ENCODE peak calls at places on chromosomes 1 and 21, in six cellular contexts. Y is PC-9, I is breast epithelium, M is stomach, C is Peyer's patch, O is MG63. V is an unnamed sample.

GRCh38 chr1:41862411-41863221 is 56.1 kb downstream of the HIVEP3 start:
- DNase-seq in Y (peak; percentile 74), I (no peak), M (no peak), C (no peak), O (peak; percentile 51), V (no peak)

GRCh38 chr1:236759252-236759859 is 35.7 kb upstream of the MTR start:
- DNase-seq in Y (no peak), I (no peak), M (no peak), C (no peak), O (no peak), V (no peak)

GRCh38 chr21:40719615-40720014 is 127.3 kb downstream of the DSCAM start:
- DNase-seq in Y (no peak), I (no peak), M (no peak), C (no peak), O (no peak), V (no peak)

GRCh38 chr1:231855395-231855794 is 228.8 kb downstream of the DISC1 start:
- DNase-seq in Y (no peak), I (no peak), M (no peak), C (no peak), O (no peak), V (no peak)

GRCh38 chr21:43287111-43287973 is 118.5 kb downstream of the CRYAA start:
- DNase-seq in Y (peak; percentile 67), I (no peak), M (peak; percentile 44), C (no peak), O (no peak), V (no peak)

GRCh38 chr1:242005866-242006565 is 7.1 kb upstream of the MAP1LC3C start:
- DNase-seq in Y (peak; percentile 43), I (no peak), M (no peak), C (no peak), O (peak; percentile 28), V (no peak)

GRCh38 chr1:235018161-235018560 is 110.5 kb downstream of the TOMM20 start:
- DNase-seq in Y (peak; percentile 87), I (peak; percentile 81), M (no peak), C (peak; percentile 47), O (peak; percentile 98), V (no peak)

GRCh38 chr1:115412286-115412685 is 74.2 kb upstream of the NGF start:
- DNase-seq in Y (no peak), I (no peak), M (no peak), C (no peak), O (no peak), V (no peak)

GRCh38 chr1:216553040-216553439 is 129.8 kb upstream of the USH2A start:
- DNase-seq in Y (no peak), I (no peak), M (no peak), C (no peak), O (no peak), V (no peak)

GRCh38 chr21:37645848-37646247 is 270.4 kb downstream of the KCNJ6 start:
- DNase-seq in Y (no peak), I (no peak), M (no peak), C (no peak), O (no peak), V (no peak)

GRCh38 chr1:63917571-63918394 is 144.0 kb downstream of the ROR1 start:
- DNase-seq in Y (no peak), I (no peak), M (no peak), C (no peak), O (no peak), V (no peak)

GRCh38 chr1:66137235-66137634 is 344.5 kb downstream of the PDE4B start:
- DNase-seq in Y (no peak), I (no peak), M (no peak), C (no peak), O (no peak), V (no peak)

GRCh38 chr21:15566692-15567091 is 163.1 kb upstream of the USP25 start:
- DNase-seq in Y (no peak), I (no peak), M (no peak), C (no peak), O (no peak), V (no peak)

GRCh38 chr1:21229246-21230000 is 52.7 kb upstream of the EIF4G3 start:
- DNase-seq in Y (no peak), I (no peak), M (no peak), C (no peak), O (peak; percentile 38), V (no peak)

GRCh38 chr1:171286032-171286705 is 27.8 kb upstream of the FMO4 start:
- DNase-seq in Y (no peak), I (no peak), M (no peak), C (no peak), O (no peak), V (no peak)

GRCh38 chr1:69129538-69129937 is 438.2 kb upstream of the LRRC7 start:
- DNase-seq in Y (no peak), I (no peak), M (no peak), C (no peak), O (no peak), V (no peak)

GRCh38 chr1:203186446-203187305 is at the start of gene CHI3L1:
- DNase-seq in Y (no peak), I (no peak), M (no peak), C (no peak), O (peak; percentile 61), V (no peak)

GRCh38 chr1:7422081-7422480 is 349.0 kb upstream of the VAMP3 start:
- DNase-seq in Y (no peak), I (peak; percentile 40), M (peak; percentile 4), C (peak; percentile 24), O (no peak), V (no peak)

GRCh38 chr1:115282825-115283224 is 55.2 kb downstream of the NGF start:
- DNase-seq in Y (no peak), I (no peak), M (peak; percentile 26), C (peak; percentile 50), O (no peak), V (peak; percentile 28)

DNA sequence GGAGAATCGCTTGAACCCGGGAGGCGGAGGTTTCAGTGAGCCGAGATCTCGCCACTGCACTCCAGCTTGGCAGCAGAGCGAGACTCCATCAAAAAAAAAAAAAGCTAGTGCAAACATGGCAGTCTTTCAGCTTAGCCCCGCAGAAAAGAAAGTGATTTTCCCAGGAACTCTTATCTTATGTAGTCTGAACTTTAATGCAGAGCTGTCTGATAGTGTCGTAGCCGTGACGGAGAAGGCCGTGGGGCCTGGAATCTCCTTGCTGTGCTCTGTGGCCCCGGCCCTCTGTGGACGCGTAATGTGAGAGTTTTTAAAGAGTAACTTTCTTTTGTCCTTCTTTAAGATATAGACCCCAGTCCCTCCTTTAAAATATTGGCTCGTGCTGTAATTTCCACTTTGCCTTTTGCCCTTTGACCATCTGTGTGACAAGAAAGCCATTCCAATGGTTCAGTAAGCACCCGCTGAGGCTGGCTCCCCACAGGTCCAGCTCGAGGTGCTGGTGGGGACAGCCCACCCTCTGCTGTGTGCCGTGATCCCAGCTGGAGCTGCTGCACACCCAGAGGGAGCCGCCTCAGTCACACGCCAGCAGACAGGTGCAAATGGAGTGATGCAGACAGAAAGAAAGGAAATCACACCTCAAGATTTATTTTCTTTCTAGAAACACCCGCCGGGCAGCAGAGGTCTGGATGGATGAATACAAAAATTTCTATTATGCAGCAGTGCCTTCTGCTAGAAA is 164.0 kb downstream of the PGBD5 start:
- DNase-seq in Y (no peak), I (peak; percentile 20), M (no peak), C (no peak), O (no peak), V (no peak)
- H3K36me3 ChIP-seq in Y (no peaks in the 10 kb centered on the region), I (peaks cover 10% of the 10 kb centered on the region), M (peaks cover 73% of the 10 kb centered on the region), C (no peaks in the 10 kb centered on the region), O (peaks cover 62% of the 10 kb centered on the region), V (no peaks in the 10 kb centered on the region)

DNA sequence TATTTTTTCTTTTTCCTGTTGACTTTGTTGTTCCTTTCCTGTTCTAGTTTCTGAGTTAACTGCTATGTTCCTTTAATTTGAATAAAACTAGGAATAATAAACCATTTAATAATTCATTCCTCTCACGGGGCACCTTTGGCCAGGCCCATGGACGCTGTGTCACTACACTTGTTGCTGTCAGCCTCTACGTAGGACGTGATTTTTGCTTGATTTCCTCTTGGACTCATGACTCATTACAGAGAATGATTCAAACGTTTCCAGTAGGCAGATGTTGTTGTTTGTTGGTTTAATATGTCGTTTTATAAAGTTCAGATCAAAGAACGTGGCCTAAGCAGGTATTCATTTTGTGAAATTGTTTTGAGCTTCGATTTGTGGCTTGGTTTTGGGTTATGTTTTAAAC is 9.1 kb upstream of the SLC19A1 start:
- DNase-seq in Y (no peak), I (no peak), M (no peak), C (peak; percentile 76), O (peak; percentile 51), V (no peak)
- H3K4me3 ChIP-seq in Y (no peak overlapping the region), I (no peak overlapping the region), M (no peak overlapping the region), C (no peak overlapping the region), O (no peak overlapping the region), V (no peak overlapping the region)

GRCh38 chr21:44946254-44947041 is 6.6 kb downstream of the SLX9 start:
- DNase-seq in Y (no peak), I (peak; percentile 41), M (no peak), C (no peak), O (no peak), V (no peak)
- H3K36me3 ChIP-seq in Y (no peaks in the 10 kb centered on the region), I (peaks cover 3% of the 10 kb centered on the region), M (peaks cover 65% of the 10 kb centered on the region), C (no peaks in the 10 kb centered on the region), O (peaks cover 69% of the 10 kb centered on the region), V (no peaks in the 10 kb centered on the region)

GRCh38 chr1:156741613-156741983 is 710 bp upstream of the MRPL24 start:
- DNase-seq in Y (no peak), I (no peak), M (no peak), C (no peak), O (no peak), V (no peak)

GRCh38 chr1:156743367-156744302 is 2.7 kb upstream of the MRPL24 start:
- DNase-seq in Y (no peak), I (no peak), M (no peak), C (no peak), O (no peak), V (no peak)

GRCh38 chr1:156740679-156741612 is at the start of gene MRPL24:
- DNase-seq in Y (peak; percentile 97), I (peak; percentile 97), M (peak; percentile 97), C (peak; percentile 99), O (peak; percentile 99), V (peak; percentile 99)

GRCh38 chr1:156742801-156743200 is 1.9 kb upstream of the MRPL24 start:
- DNase-seq in Y (no peak), I (no peak), M (no peak), C (no peak), O (no peak), V (no peak)

DNA sequence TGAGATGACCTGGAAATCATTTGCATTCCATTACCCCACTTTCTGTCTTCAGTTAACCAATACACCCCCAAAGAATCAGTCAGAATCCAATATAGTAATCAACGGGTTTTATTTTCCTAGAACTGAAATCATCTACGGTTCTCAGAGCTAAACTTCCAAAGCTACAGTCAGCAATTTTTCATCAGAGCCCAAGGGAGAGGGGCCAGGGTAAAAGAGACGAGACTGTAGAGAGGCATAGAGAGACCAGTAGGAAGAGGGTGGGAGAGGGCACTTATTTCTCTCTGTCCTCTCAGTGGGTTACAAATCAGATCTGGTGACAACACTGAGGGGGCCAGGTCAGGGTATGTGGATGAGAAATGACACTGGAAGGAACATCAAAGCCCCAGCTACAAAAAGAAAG is 1.1 kb upstream of the MRPL24 start:
- DNase-seq in Y (no peak), I (no peak), M (no peak), C (no peak), O (no peak), V (no peak)
- H3K4me3 ChIP-seq in Y (no peak overlapping the region), I (no peak overlapping the region), M (no peak overlapping the region), C (no peak overlapping the region), O (no peak overlapping the region), V (no peak overlapping the region)

V was measured in colonic mucosa.